ENCODE peak calls at places on chromosomes 16 and 17, in five cellular contexts. N, F, U, V and C are unnamed samples.

GRCh38 chr17:52120465-52120864 is 38.0 kb downstream of the CA10 start:
- DNase-seq in N (no peak), F (no peak), U (no peak), V (no peak), C (no peak)

GRCh38 chr16:65202461-65202860 is 80.6 kb upstream of the CDH11 start:
- DNase-seq in N (no peak), F (no peak), U (no peak), V (no peak), C (no peak)

GRCh38 chr17:8865811-8866210 is 1.7 kb downstream of the PIK3R6 start:
- DNase-seq in N (no peak), F (no peak), U (no peak), V (no peak), C (no peak)

GRCh38 chr17:32936894-32937500 is 9.0 kb downstream of the TMEM98 start:
- DNase-seq in N (peak; percentile 59), F (peak; percentile 77), U (peak; percentile 45), V (peak; percentile 84), C (no peak)

GRCh38 chr17:39114744-39115534 is 36.5 kb downstream of the PLXDC1 start:
- DNase-seq in N (no peak), F (no peak), U (no peak), V (peak; percentile 32), C (no peak)

GRCh38 chr17:4772235-4772613 is 538 bp downstream of the TM4SF5 start:
- DNase-seq in N (no peak), F (no peak), U (no peak), V (no peak), C (no peak)

GRCh38 chr16:15427648-15428239 is 6.6 kb upstream of the BMERB1 start:
- DNase-seq in N (peak; percentile 69), F (no peak), U (peak; percentile 50), V (peak; percentile 76), C (no peak)

GRCh38 chr16:56793504-56793903 is 63.6 kb downstream of the NUP93 start:
- DNase-seq in N (peak; percentile 47), F (no peak), U (no peak), V (peak; percentile 11), C (no peak)

GRCh38 chr17:27809555-27809954 is 9.2 kb upstream of the NOS2 start:
- DNase-seq in N (no peak), F (no peak), U (no peak), V (no peak), C (no peak)

GRCh38 chr17:27810211-27810901 is 10.0 kb upstream of the NOS2 start:
- DNase-seq in N (no peak), F (no peak), U (no peak), V (no peak), C (peak; percentile 76)

GRCh38 chr17:27808629-27809028 is 8.3 kb upstream of the NOS2 start:
- DNase-seq in N (no peak), F (no peak), U (no peak), V (no peak), C (peak; percentile 24)

GRCh38 chr17:27805520-27806146 is 5.3 kb upstream of the NOS2 start:
- DNase-seq in N (peak; percentile 78), F (peak; percentile 59), U (peak; percentile 83), V (peak; percentile 88), C (peak; percentile 70)

DNA sequence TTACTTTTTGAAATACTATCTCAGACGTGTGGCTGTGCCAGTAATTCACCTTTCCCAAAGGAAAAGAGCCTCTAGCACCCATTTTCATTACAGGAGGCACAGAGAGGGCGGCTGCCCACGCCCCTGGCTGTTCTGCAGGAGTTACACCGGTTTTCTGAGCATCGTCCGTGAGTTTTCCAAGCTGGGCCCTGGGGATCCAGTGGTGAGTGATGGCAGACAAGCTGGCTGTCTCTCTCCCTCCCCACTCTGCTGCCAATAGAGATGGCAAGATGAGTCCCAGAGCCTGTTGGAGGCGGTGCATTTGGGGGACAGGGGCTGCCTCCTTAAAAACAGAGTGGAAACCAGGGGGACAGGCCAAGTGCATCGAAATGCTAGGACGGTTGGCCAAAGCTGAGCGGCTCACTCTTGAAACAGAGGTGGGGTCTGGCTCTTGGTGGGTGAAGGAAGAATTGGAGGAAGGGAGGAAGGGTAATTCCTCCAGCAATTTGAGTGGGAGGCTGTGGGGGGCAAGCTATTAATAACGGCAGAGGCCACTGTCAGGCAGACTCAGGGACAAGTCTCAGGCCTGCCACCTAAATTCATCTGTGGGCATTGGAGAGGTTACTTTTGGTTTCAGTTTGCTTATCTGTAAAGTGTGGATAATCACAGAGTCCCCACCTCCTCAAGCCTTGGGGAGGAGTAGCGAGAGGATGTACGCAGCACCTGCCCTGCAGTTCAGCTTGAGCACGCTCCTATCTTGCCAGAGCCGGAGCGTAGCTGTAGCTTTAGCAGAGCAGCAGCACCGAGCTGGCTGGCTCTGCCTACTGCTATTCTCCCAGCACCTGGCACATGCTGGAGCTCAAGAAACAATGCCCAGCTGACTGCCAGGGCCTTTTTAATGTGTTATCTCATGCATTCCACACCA is 7.5 kb upstream of the NOS2 start:
- DNase-seq in N (no peak), F (no peak), U (no peak), V (peak; percentile 19), C (peak; percentile 83)
- TF ChIP-seq ATF3 in N (no peak), F (no peak), U (no peak), V (no peak), C (no peak)

DNA sequence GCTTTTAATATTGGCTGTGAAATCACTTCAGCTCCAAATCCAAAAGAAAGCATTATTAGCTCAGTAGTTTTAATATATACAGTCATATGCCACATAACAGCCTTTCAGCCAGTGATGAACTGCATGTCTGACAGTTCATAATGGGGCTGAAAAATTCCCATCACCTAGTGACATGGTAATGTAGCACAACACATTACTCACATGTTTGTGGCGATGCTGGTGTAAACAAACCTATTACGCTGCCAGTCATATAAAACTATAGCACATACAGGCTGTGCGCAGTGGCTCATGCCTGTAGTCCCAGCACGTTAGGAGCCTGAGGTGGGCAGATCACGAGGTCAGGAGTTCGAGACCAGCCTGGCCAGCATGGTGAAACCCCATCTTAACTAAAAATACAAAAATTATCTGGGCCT is 92.2 kb downstream of the TUBD1 start:
- DNase-seq in N (no peak), F (no peak), U (peak; percentile 21), V (no peak), C (no peak)
- H3K27ac ChIP-seq in N (no peak overlapping the region), F (no peak overlapping the region), U (peak overlapping the region; percentile 15), V (no peak overlapping the region), C (no peak overlapping the region)

DNA sequence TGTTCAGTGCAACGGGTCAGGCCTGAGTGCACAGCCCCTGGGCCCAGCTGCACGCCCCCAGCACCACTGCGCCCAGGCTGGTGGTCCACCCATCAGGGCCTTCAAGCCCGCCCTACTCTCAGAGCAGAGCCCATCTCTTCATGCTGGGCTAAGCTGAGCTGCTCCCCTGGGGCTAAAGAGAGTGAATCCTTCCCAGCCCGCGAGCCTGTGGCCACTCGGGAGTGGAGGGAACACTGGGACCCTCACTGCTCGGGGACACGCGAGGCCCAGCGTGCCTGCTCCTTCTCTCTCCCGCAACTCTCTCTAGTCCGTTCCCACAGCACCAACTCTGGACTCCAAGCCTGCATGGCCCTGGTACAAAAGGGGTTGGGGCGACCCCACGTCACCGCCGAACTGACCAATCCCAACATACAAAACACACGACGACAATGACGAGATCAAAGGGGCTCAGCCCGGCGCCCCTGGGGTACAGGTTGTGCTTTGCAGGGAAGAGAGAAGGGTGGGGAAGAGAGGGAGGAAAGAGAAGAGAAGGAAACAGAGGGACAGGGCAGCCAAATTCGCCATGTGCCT is 4.1 kb upstream of the SIRT7 start:
- DNase-seq in N (no peak), F (no peak), U (no peak), V (peak; percentile 46), C (no peak)
- TF ChIP-seq ATF3 in N (no peak), F (no peak), U (no peak), V (no peak), C (no peak)

DNA sequence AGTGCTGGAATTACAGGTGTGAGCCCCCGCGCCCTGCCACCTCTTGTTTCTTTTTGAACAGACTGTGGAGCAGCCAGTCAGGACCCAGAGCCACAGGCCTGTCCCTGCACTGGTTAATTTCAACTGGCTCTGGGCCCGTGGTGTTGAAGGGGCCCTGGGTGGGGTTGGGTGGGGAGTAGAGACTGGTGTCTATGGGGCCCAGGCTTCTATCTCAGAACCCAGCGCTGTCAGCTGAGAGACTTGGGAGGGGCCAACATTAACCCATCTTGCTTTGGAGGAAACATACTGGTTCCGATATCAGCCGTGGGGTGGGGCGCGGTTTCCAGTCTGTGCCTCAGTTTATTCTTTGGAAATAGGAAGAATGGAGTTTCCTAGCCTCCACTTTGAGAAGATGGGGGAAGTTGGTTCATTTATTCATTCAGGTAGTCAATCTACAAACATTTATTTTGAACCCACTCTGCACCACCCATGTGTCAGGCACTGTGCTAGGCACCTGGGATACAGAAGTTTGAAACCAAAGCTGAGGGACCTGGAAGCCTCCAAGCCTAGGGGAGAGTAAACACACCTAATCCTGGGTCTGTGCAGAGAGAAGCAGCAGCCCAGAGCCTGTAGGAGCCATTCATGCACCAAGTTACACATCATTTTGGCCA is 15.6 kb upstream of the SLC4A1 start:
- DNase-seq in N (no peak), F (no peak), U (no peak), V (peak; percentile 68), C (no peak)
- H3K27ac ChIP-seq in N (no peak overlapping the region), F (no peak overlapping the region), U (no peak overlapping the region), V (peak overlapping the region; percentile 34), C (no peak overlapping the region)

GRCh38 chr16:50040710-50041109 is 15.7 kb downstream of the CNEP1R1 start:
- DNase-seq in N (no peak), F (no peak), U (no peak), V (no peak), C (no peak)

GRCh38 chr16:50040028-50040427 is 15.0 kb downstream of the CNEP1R1 start:
- DNase-seq in N (peak; percentile 46), F (no peak), U (no peak), V (no peak), C (no peak)

GRCh38 chr16:50036426-50036825 is 11.4 kb downstream of the CNEP1R1 start:
- DNase-seq in N (no peak), F (no peak), U (no peak), V (no peak), C (no peak)

GRCh38 chr16:50037791-50038190 is 12.8 kb downstream of the CNEP1R1 start:
- DNase-seq in N (no peak), F (no peak), U (no peak), V (no peak), C (no peak)

DNA sequence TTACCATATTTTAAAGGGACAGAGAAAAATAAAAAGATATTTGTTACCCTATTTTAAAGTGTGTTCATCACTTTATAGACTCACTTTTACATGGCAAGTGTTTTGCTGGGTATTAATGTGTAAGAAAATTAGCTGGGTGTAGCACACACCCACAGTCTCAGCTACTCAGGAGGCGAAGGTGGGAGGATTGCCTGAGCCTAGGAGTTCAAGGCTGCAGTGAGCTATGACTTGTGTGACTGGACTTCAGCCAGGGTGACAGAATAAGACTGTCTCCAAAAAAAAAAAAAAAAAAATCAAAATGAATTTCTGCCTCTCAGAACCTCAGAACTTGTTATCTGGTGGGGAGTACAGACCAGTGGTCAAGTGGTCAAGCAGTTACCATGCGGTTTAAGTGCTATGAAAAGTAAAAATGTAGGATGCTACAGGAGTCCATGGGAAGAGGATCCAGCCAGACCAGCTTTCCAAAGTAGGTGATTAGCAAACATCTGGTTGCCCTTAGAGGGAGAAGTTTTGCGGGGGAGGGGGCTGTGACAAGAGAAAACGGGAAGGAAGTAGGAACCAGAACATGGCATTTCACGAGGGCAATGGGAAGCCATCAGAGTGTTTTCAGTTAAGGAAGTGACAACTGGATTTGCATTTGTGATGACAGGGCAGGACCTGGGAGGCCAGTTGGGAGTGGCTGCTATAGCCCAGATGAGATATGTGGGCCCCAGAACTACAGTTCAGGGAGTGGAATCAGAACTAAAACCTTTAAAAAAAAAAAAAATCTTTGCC is 13.9 kb downstream of the CNEP1R1 start:
- DNase-seq in N (no peak), F (no peak), U (no peak), V (peak; percentile 35), C (no peak)
- TF ChIP-seq ATF3 in N (no peak), F (no peak), U (no peak), V (no peak), C (no peak)